ENCODE peak calls at places on chromosomes 4 and X, in six cellular contexts. G is brain microvascular endothelial cell; T is CD8-positive, alpha-beta T cell; W is AG04450; K is heart left ventricle; I is A673. J is an unnamed sample. For H3K27me3, the result is how much of the 10 kb centered on the place peaks cover.

GRCh38 chr4:38568768-38569167 is 95.2 kb upstream of the KLF3 start:
- DNase-seq in G (no peak), T (no peak), W (no peak), K (no peak), I (no peak), J (no peak)

GRCh38 chr4:28421221-28421620 is 1560.6 kb downstream of the STIM2 start:
- DNase-seq in G (no peak), T (no peak), W (no peak), K (no peak), I (no peak), J (no peak)

GRCh38 chr4:120753854-120754253 is 168.7 kb downstream of the PRDM5 start:
- DNase-seq in G (no peak), T (no peak), W (no peak), K (no peak), I (no peak), J (no peak)

GRCh38 chrX:46572295-46572936 is 1.1 kb upstream of the CHST7 start:
- DNase-seq in G (no peak), T (no peak), W (no peak), K (no peak), I (no peak), J (no peak)

GRCh38 chrX:103845165-103845653 is 13.2 kb upstream of the RAB9B start:
- DNase-seq in G (peak), T (no peak), W (peak), K (peak), I (peak), J (no peak)

GRCh38 chrX:100863326-100863854 is 10.8 kb downstream of the NOX1 start:
- DNase-seq in G (no peak), T (no peak), W (no peak), K (no peak), I (no peak), J (no peak)

GRCh38 chr4:8793571-8794160 is 78.0 kb downstream of the HMX1 start:
- DNase-seq in G (no peak), T (no peak), W (no peak), K (no peak), I (no peak), J (no peak)

GRCh38 chr4:127534041-127534440 is 98.7 kb upstream of the INTU start:
- DNase-seq in G (no peak), T (no peak), W (no peak), K (no peak), I (no peak), J (no peak)

GRCh38 chrX:3712080-3712869 is 1.2 kb downstream of the PRKX start:
- DNase-seq in G (peak), T (no peak), W (no peak), K (no peak), I (no peak), J (no peak)

GRCh38 chrX:150527108-150527507 is 41.3 kb upstream of the MTM1 start:
- DNase-seq in G (no peak), T (no peak), W (no peak), K (no peak), I (no peak), J (no peak)

GRCh38 chr4:25911356-25911755 is 2.7 kb upstream of the SMIM20 start:
- DNase-seq in G (no peak), T (no peak), W (no peak), K (no peak), I (no peak), J (no peak)

GRCh38 chr4:94507281-94507680 is 55.5 kb downstream of the PDLIM5 start:
- DNase-seq in G (no peak), T (no peak), W (no peak), K (no peak), I (no peak), J (no peak)

GRCh38 chrX:130172127-130172834 is 519 bp downstream of the RAB33A start:
- DNase-seq in G (no peak), T (no peak), W (no peak), K (no peak), I (no peak), J (no peak)

GRCh38 chr4:118816538-118817177 is 19.3 kb downstream of the SEC24D start:
- DNase-seq in G (peak), T (no peak), W (peak), K (no peak), I (no peak), J (no peak)

GRCh38 chrX:130120746-130121504 is 10.6 kb upstream of the ELF4 start:
- DNase-seq in G (no peak), T (peak), W (no peak), K (peak), I (peak), J (no peak)

GRCh38 chr4:112102875-112103370 is 42.3 kb upstream of the FAM241A start:
- DNase-seq in G (no peak), T (no peak), W (no peak), K (no peak), I (no peak), J (no peak)

GRCh38 chrX:48514868-48515460 is 6.2 kb downstream of the PORCN start:
- DNase-seq in G (no peak), T (no peak), W (no peak), K (no peak), I (no peak), J (no peak)

GRCh38 chrX:630922-631496 is 418 bp downstream of the SHOX start:
- DNase-seq in G (no peak), T (no peak), W (no peak), K (no peak), I (no peak), J (no peak)

GRCh38 chr4:105466580-105466979 is 7.3 kb downstream of the PPA2 start:
- DNase-seq in G (no peak), T (no peak), W (no peak), K (no peak), I (no peak), J (no peak)

GRCh38 chr4:138085956-138086355 is 156.2 kb downstream of the SLC7A11 start:
- DNase-seq in G (no peak), T (no peak), W (no peak), K (no peak), I (no peak), J (no peak)

GRCh38 chr4:8537041-8537461 is 43.1 kb upstream of the GPR78 start:
- DNase-seq in G (peak), T (no peak), W (peak), K (no peak), I (peak), J (no peak)

GRCh38 chrX:72306851-72307645 is 1.3 kb upstream of the CITED1 start:
- DNase-seq in G (peak), T (no peak), W (peak), K (peak), I (peak), J (no peak)

GRCh38 chr4:151485541-151486131 is 76.7 kb downstream of the FHIP1A start:
- DNase-seq in G (no peak), T (no peak), W (no peak), K (no peak), I (no peak), J (no peak)

GRCh38 chr4:141352775-141353544 is 132.3 kb downstream of the ZNF330 start:
- DNase-seq in G (peak), T (no peak), W (peak), K (no peak), I (peak), J (no peak)

GRCh38 chr4:80197601-80198444 is 520 bp downstream of the PRDM8 start:
- DNase-seq in G (no peak), T (no peak), W (no peak), K (no peak), I (no peak), J (no peak)

GRCh38 chr4:40546506-40546905 is 83.2 kb downstream of the RBM47 start:
- DNase-seq in G (no peak), T (no peak), W (no peak), K (no peak), I (no peak), J (no peak)

GRCh38 chr4:128827280-128827679 is 17.8 kb downstream of the JADE1 start:
- DNase-seq in G (no peak), T (no peak), W (no peak), K (no peak), I (no peak), J (no peak)

GRCh38 chr4:86160423-86160822 is 199.4 kb downstream of the MAPK10 start:
- DNase-seq in G (peak), T (no peak), W (no peak), K (no peak), I (no peak), J (no peak)

GRCh38 chrX:136162827-136163427 is 15.6 kb downstream of the FHL1 start:
- DNase-seq in G (peak), T (no peak), W (no peak), K (peak), I (peak), J (no peak)

GRCh38 chr4:149057594-149057993 is 615.4 kb upstream of the NR3C2 start:
- DNase-seq in G (no peak), T (no peak), W (no peak), K (no peak), I (no peak), J (no peak)

GRCh38 chrX:108122748-108123147 is 31.2 kb downstream of the ATG4A start:
- DNase-seq in G (no peak), T (no peak), W (no peak), K (no peak), I (no peak), J (no peak)

DNA sequence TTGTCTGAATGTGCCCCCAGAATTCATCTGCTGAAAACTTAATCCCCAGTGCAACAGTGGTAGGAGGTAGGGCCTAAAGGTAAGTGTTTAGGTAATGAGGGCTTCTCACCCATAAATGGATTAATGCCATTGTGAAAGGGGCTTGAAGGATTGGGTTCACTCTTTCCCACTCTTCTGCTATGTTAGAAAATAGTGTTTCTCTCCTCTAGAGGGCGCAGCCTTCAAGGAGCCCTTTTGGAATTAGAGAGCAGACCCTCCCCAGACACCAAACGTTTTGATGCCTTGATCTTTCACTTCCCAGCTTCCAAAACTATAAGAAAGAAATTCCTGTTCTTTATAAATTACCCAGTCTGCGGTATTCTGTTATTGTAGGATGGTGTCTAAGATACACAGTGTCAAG is 706.4 kb downstream of the SMARCA1 start:
- DNase-seq in G (no peak), T (no peak), W (no peak), K (no peak), I (peak), J (no peak)
- TF ChIP-seq CTCF in G (peak), T (no peak), W (no peak), K (peak), I (peak), J (no peak)

GRCh38 chrX:118742176-118742575 is 14.8 kb downstream of the IL13RA1 start:
- DNase-seq in G (no peak), T (no peak), W (no peak), K (no peak), I (no peak), J (no peak)
- H3K27me3 ChIP-seq in G (under half), T (under half), W (under half), K (under half), I (under half), J (under half)

GRCh38 chrX:76538860-76539259 is 111.3 kb downstream of the MAGEE1 start:
- DNase-seq in G (no peak), T (no peak), W (no peak), K (no peak), I (no peak), J (no peak)
- TF ChIP-seq CTCF in G (no peak), T (no peak), W (no peak), K (no peak), I (no peak), J (no peak)

DNA sequence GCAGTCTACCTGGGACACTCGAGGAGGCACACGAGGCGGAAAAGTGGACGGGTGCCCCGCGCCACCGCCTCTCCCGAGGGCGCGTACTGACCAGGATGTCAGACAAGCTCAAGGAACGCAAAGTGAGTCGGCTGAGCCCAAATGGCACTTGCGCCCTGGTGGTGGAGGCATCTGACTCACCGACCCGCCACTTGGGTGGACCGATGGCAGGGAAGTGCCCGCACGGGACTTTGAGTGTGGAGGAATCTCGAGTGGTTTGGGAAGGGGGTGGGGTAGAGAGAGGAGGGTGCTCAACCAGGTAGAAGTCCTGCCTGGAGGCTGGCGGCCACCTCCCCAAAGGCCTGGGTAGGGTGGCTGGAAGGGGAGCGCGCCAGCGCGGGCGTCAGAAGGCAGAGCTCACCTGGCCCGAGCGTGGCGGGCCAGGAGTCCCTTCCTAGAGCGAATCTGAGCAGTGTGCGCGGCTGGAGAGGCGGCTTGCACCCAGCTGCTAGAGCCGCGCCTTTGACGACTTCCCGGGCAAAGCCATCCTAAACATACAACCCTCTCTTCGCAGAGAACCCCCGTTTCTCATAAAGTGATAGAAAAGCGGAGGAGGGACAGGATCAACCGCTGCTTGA is 652 bp downstream of the HELT start:
- DNase-seq in G (no peak), T (no peak), W (no peak), K (no peak), I (no peak), J (no peak)
- H3K27me3 ChIP-seq in G (half or more), T (under half), W (half or more), K (half or more), I (half or more), J (half or more)

GRCh38 chr4:87938746-87939145 is 36.8 kb upstream of the SPP1 start:
- DNase-seq in G (no peak), T (no peak), W (no peak), K (no peak), I (no peak), J (no peak)
- TF ChIP-seq CTCF in G (peak), T (no peak), W (no peak), K (no peak), I (no peak), J (no peak)

GRCh38 chrX:110449312-110449711 is 90.7 kb downstream of the RTL9 start:
- DNase-seq in G (no peak), T (no peak), W (no peak), K (no peak), I (no peak), J (no peak)

GRCh38 chrX:110448459-110448858 is 89.8 kb downstream of the RTL9 start:
- DNase-seq in G (no peak), T (no peak), W (no peak), K (no peak), I (no peak), J (no peak)

GRCh38 chrX:110450050-110450449 is 91.4 kb downstream of the RTL9 start:
- DNase-seq in G (peak), T (peak), W (peak), K (peak), I (peak), J (no peak)

GRCh38 chrX:110454336-110454735 is 95.7 kb downstream of the RTL9 start:
- DNase-seq in G (no peak), T (no peak), W (no peak), K (no peak), I (no peak), J (no peak)
- H3K27me3 ChIP-seq in G (under half), T (under half), W (under half), K (under half), I (under half), J (under half)

GRCh38 chr4:54427826-54428225 is 198.7 kb downstream of the PDGFRA start:
- DNase-seq in G (no peak), T (no peak), W (no peak), K (no peak), I (no peak), J (no peak)

GRCh38 chr4:54428940-54429339 is 199.8 kb downstream of the PDGFRA start:
- DNase-seq in G (no peak), T (no peak), W (no peak), K (no peak), I (no peak), J (no peak)

GRCh38 chr4:54433686-54434085 is 204.6 kb downstream of the PDGFRA start:
- DNase-seq in G (peak), T (no peak), W (no peak), K (no peak), I (peak), J (no peak)
- TF ChIP-seq CTCF in G (peak), T (no peak), W (peak), K (peak), I (peak), J (peak)

GRCh38 chr4:1556541-1557220 is 127.4 kb downstream of the FAM53A start:
- DNase-seq in G (no peak), T (no peak), W (no peak), K (no peak), I (no peak), J (no peak)

GRCh38 chr4:1561286-1561990 is 122.7 kb downstream of the FAM53A start:
- DNase-seq in G (no peak), T (no peak), W (no peak), K (no peak), I (no peak), J (no peak)

GRCh38 chr4:1559896-1560650 is 124.0 kb downstream of the FAM53A start:
- DNase-seq in G (peak), T (no peak), W (no peak), K (no peak), I (peak), J (no peak)

GRCh38 chr4:1557221-1557597 is 126.9 kb downstream of the FAM53A start:
- DNase-seq in G (no peak), T (no peak), W (no peak), K (no peak), I (no peak), J (no peak)

DNA sequence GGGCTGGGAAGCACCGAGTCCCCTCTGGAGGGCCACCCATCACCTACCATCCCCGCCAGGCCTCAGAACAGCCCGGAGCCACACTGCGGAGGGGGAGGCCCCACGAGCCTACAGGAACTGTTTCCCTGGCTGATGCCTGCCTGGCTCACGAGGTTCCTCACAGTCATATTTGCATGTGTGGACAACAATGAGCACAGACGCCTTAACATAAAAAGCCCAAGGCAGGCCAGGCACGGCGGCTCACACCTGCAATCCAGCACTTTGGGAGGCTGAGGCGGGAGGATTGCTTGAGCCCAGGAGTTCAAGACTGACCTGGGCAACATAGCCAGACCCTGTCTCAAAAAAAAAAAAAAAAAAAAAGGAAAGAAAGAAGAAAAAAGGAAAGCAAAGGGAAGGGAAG is 125.9 kb downstream of the FAM53A start:
- DNase-seq in G (no peak), T (no peak), W (no peak), K (no peak), I (no peak), J (no peak)
- H3K27me3 ChIP-seq in G (under half), T (under half), W (under half), K (under half), I (under half), J (under half)

GRCh38 chrX:41273638-41274037 is 60.3 kb upstream of the DDX3X start:
- DNase-seq in G (no peak), T (no peak), W (no peak), K (no peak), I (no peak), J (no peak)

GRCh38 chrX:41276661-41277506 is 57.1 kb upstream of the DDX3X start:
- DNase-seq in G (no peak), T (no peak), W (no peak), K (no peak), I (no peak), J (no peak)

GRCh38 chrX:41275661-41276609 is 58.0 kb upstream of the DDX3X start:
- DNase-seq in G (peak), T (no peak), W (no peak), K (peak), I (peak), J (no peak)
- TF ChIP-seq CTCF in G (peak), T (peak), W (peak), K (peak), I (peak), J (peak)